ENCODE peak calls at places on chromosomes 13 and 19, in ten cellular contexts. One of them, this sample, is unnamed.

GRCh38 chr19:4474504-4475136 is 2.5 kb downstream of the HDGFL2 start:
- DNase-seq in ACHN: no peak
- DNase-seq in stimulated activated naive B cell treated with anti-CD40 and anti-IgM and Interleukin-4, amounts not matched to agents 10 μg/mL and 1 μg/mL and 100 μg/mL, for 72 hours: no peak
- DNase-seq in uterus: no peak
- DNase-seq in neural progenitor cell: peak
- DNase-seq in T-cell: no peak
- DNase-seq in fibroblast of mammary gland: peak
- DNase-seq in mammary epithelial cell: peak
- DNase-seq in stimulated activated CD4-positive, alpha-beta T cell treated with anti-CD3 and anti-CD28 coated beads, Interleukin-1b, Interleukin-23, amount 100 ng/mL, for 1 hour: no peak
- DNase-seq in hepatocyte: peak
- DNase-seq in this sample: peak

GRCh38 chr13:99506632-99507031 is 5.4 kb downstream of the TM9SF2 start:
- DNase-seq in ACHN: no peak
- DNase-seq in mammary epithelial cell: no peak
- DNase-seq in T-cell: no peak
- DNase-seq in neural progenitor cell: no peak
- DNase-seq in uterus: no peak
- DNase-seq in hepatocyte: no peak
- DNase-seq in stimulated activated CD4-positive, alpha-beta T cell treated with anti-CD3 and anti-CD28 coated beads, Interleukin-1b, Interleukin-23, amount 100 ng/mL, for 1 hour: no peak
- DNase-seq in stimulated activated naive B cell treated with anti-CD40 and anti-IgM and Interleukin-4, amounts not matched to agents 10 μg/mL and 1 μg/mL and 100 μg/mL, for 72 hours: no peak
- DNase-seq in fibroblast of mammary gland: no peak
- DNase-seq in this sample: no peak

GRCh38 chr13:100245099-100245498 is 156.2 kb downstream of the PCCA start:
- DNase-seq in stimulated activated naive B cell treated with anti-CD40 and anti-IgM and Interleukin-4, amounts not matched to agents 10 μg/mL and 1 μg/mL and 100 μg/mL, for 72 hours: no peak
- DNase-seq in T-cell: no peak
- DNase-seq in neural progenitor cell: no peak
- DNase-seq in stimulated activated CD4-positive, alpha-beta T cell treated with anti-CD3 and anti-CD28 coated beads, Interleukin-1b, Interleukin-23, amount 100 ng/mL, for 1 hour: no peak
- DNase-seq in mammary epithelial cell: no peak
- DNase-seq in uterus: no peak
- DNase-seq in hepatocyte: no peak
- DNase-seq in ACHN: no peak
- DNase-seq in fibroblast of mammary gland: no peak
- DNase-seq in this sample: no peak

GRCh38 chr19:52114691-52115090 is 19.1 kb upstream of the ZNF841 start:
- DNase-seq in hepatocyte: no peak
- DNase-seq in uterus: no peak
- DNase-seq in neural progenitor cell: no peak
- DNase-seq in T-cell: no peak
- DNase-seq in fibroblast of mammary gland: no peak
- DNase-seq in stimulated activated naive B cell treated with anti-CD40 and anti-IgM and Interleukin-4, amounts not matched to agents 10 μg/mL and 1 μg/mL and 100 μg/mL, for 72 hours: no peak
- DNase-seq in mammary epithelial cell: no peak
- DNase-seq in ACHN: no peak
- DNase-seq in stimulated activated CD4-positive, alpha-beta T cell treated with anti-CD3 and anti-CD28 coated beads, Interleukin-1b, Interleukin-23, amount 100 ng/mL, for 1 hour: no peak
- DNase-seq in this sample: no peak

GRCh38 chr19:31659897-31660210 is 310.6 kb upstream of the TSHZ3 start:
- DNase-seq in ACHN: no peak
- DNase-seq in T-cell: no peak
- DNase-seq in uterus: no peak
- DNase-seq in stimulated activated naive B cell treated with anti-CD40 and anti-IgM and Interleukin-4, amounts not matched to agents 10 μg/mL and 1 μg/mL and 100 μg/mL, for 72 hours: no peak
- DNase-seq in neural progenitor cell: no peak
- DNase-seq in stimulated activated CD4-positive, alpha-beta T cell treated with anti-CD3 and anti-CD28 coated beads, Interleukin-1b, Interleukin-23, amount 100 ng/mL, for 1 hour: no peak
- DNase-seq in mammary epithelial cell: peak
- DNase-seq in fibroblast of mammary gland: no peak
- DNase-seq in hepatocyte: no peak
- DNase-seq in this sample: no peak

GRCh38 chr13:47415048-47415447 is 518.2 kb upstream of the HTR2A start:
- DNase-seq in stimulated activated naive B cell treated with anti-CD40 and anti-IgM and Interleukin-4, amounts not matched to agents 10 μg/mL and 1 μg/mL and 100 μg/mL, for 72 hours: no peak
- DNase-seq in hepatocyte: no peak
- DNase-seq in fibroblast of mammary gland: no peak
- DNase-seq in ACHN: no peak
- DNase-seq in uterus: no peak
- DNase-seq in neural progenitor cell: no peak
- DNase-seq in T-cell: no peak
- DNase-seq in stimulated activated CD4-positive, alpha-beta T cell treated with anti-CD3 and anti-CD28 coated beads, Interleukin-1b, Interleukin-23, amount 100 ng/mL, for 1 hour: no peak
- DNase-seq in mammary epithelial cell: peak
- DNase-seq in this sample: no peak

GRCh38 chr13:96816874-96817273 is 177.4 kb downstream of the OXGR1 start:
- DNase-seq in uterus: no peak
- DNase-seq in T-cell: no peak
- DNase-seq in mammary epithelial cell: no peak
- DNase-seq in stimulated activated naive B cell treated with anti-CD40 and anti-IgM and Interleukin-4, amounts not matched to agents 10 μg/mL and 1 μg/mL and 100 μg/mL, for 72 hours: no peak
- DNase-seq in neural progenitor cell: peak
- DNase-seq in fibroblast of mammary gland: no peak
- DNase-seq in stimulated activated CD4-positive, alpha-beta T cell treated with anti-CD3 and anti-CD28 coated beads, Interleukin-1b, Interleukin-23, amount 100 ng/mL, for 1 hour: no peak
- DNase-seq in hepatocyte: no peak
- DNase-seq in ACHN: no peak
- DNase-seq in this sample: no peak

GRCh38 chr13:113926951-113927660 is 46.8 kb downstream of the C13orf46 start:
- DNase-seq in fibroblast of mammary gland: no peak
- DNase-seq in hepatocyte: no peak
- DNase-seq in T-cell: no peak
- DNase-seq in stimulated activated CD4-positive, alpha-beta T cell treated with anti-CD3 and anti-CD28 coated beads, Interleukin-1b, Interleukin-23, amount 100 ng/mL, for 1 hour: no peak
- DNase-seq in ACHN: no peak
- DNase-seq in mammary epithelial cell: no peak
- DNase-seq in stimulated activated naive B cell treated with anti-CD40 and anti-IgM and Interleukin-4, amounts not matched to agents 10 μg/mL and 1 μg/mL and 100 μg/mL, for 72 hours: no peak
- DNase-seq in neural progenitor cell: no peak
- DNase-seq in uterus: no peak
- DNase-seq in this sample: no peak

GRCh38 chr19:1070931-1071791 is 4.2 kb downstream of the ARHGAP45 start:
- DNase-seq in ACHN: no peak
- DNase-seq in stimulated activated naive B cell treated with anti-CD40 and anti-IgM and Interleukin-4, amounts not matched to agents 10 μg/mL and 1 μg/mL and 100 μg/mL, for 72 hours: no peak
- DNase-seq in hepatocyte: no peak
- DNase-seq in fibroblast of mammary gland: no peak
- DNase-seq in stimulated activated CD4-positive, alpha-beta T cell treated with anti-CD3 and anti-CD28 coated beads, Interleukin-1b, Interleukin-23, amount 100 ng/mL, for 1 hour: no peak
- DNase-seq in neural progenitor cell: peak
- DNase-seq in mammary epithelial cell: no peak
- DNase-seq in uterus: no peak
- DNase-seq in T-cell: no peak
- DNase-seq in this sample: no peak

GRCh38 chr13:102724923-102725322 is 30.1 kb upstream of the METTL21C start:
- DNase-seq in neural progenitor cell: no peak
- DNase-seq in stimulated activated CD4-positive, alpha-beta T cell treated with anti-CD3 and anti-CD28 coated beads, Interleukin-1b, Interleukin-23, amount 100 ng/mL, for 1 hour: no peak
- DNase-seq in uterus: no peak
- DNase-seq in ACHN: peak
- DNase-seq in fibroblast of mammary gland: peak
- DNase-seq in T-cell: no peak
- DNase-seq in hepatocyte: peak
- DNase-seq in stimulated activated naive B cell treated with anti-CD40 and anti-IgM and Interleukin-4, amounts not matched to agents 10 μg/mL and 1 μg/mL and 100 μg/mL, for 72 hours: no peak
- DNase-seq in mammary epithelial cell: peak
- DNase-seq in this sample: no peak

GRCh38 chr13:21360463-21360862 is 98.6 kb downstream of the ZDHHC20 start:
- DNase-seq in uterus: no peak
- DNase-seq in mammary epithelial cell: no peak
- DNase-seq in hepatocyte: no peak
- DNase-seq in neural progenitor cell: no peak
- DNase-seq in stimulated activated naive B cell treated with anti-CD40 and anti-IgM and Interleukin-4, amounts not matched to agents 10 μg/mL and 1 μg/mL and 100 μg/mL, for 72 hours: no peak
- DNase-seq in ACHN: no peak
- DNase-seq in stimulated activated CD4-positive, alpha-beta T cell treated with anti-CD3 and anti-CD28 coated beads, Interleukin-1b, Interleukin-23, amount 100 ng/mL, for 1 hour: no peak
- DNase-seq in fibroblast of mammary gland: no peak
- DNase-seq in T-cell: no peak
- DNase-seq in this sample: no peak

GRCh38 chr13:98977568-98978270 is at the start of gene DOCK9:
- DNase-seq in hepatocyte: peak
- DNase-seq in stimulated activated naive B cell treated with anti-CD40 and anti-IgM and Interleukin-4, amounts not matched to agents 10 μg/mL and 1 μg/mL and 100 μg/mL, for 72 hours: no peak
- DNase-seq in fibroblast of mammary gland: peak
- DNase-seq in stimulated activated CD4-positive, alpha-beta T cell treated with anti-CD3 and anti-CD28 coated beads, Interleukin-1b, Interleukin-23, amount 100 ng/mL, for 1 hour: no peak
- DNase-seq in uterus: peak
- DNase-seq in neural progenitor cell: peak
- DNase-seq in mammary epithelial cell: peak
- DNase-seq in T-cell: no peak
- DNase-seq in ACHN: peak
- DNase-seq in this sample: no peak

GRCh38 chr13:87280139-87280538 is 391.0 kb upstream of the SLITRK5 start:
- DNase-seq in uterus: no peak
- DNase-seq in ACHN: no peak
- DNase-seq in fibroblast of mammary gland: no peak
- DNase-seq in T-cell: no peak
- DNase-seq in mammary epithelial cell: no peak
- DNase-seq in hepatocyte: no peak
- DNase-seq in neural progenitor cell: no peak
- DNase-seq in stimulated activated naive B cell treated with anti-CD40 and anti-IgM and Interleukin-4, amounts not matched to agents 10 μg/mL and 1 μg/mL and 100 μg/mL, for 72 hours: no peak
- DNase-seq in stimulated activated CD4-positive, alpha-beta T cell treated with anti-CD3 and anti-CD28 coated beads, Interleukin-1b, Interleukin-23, amount 100 ng/mL, for 1 hour: no peak
- DNase-seq in this sample: no peak

GRCh38 chr13:62432906-62433305 is 1017.3 kb upstream of the PCDH20 start:
- DNase-seq in stimulated activated naive B cell treated with anti-CD40 and anti-IgM and Interleukin-4, amounts not matched to agents 10 μg/mL and 1 μg/mL and 100 μg/mL, for 72 hours: no peak
- DNase-seq in fibroblast of mammary gland: no peak
- DNase-seq in uterus: no peak
- DNase-seq in T-cell: no peak
- DNase-seq in mammary epithelial cell: no peak
- DNase-seq in neural progenitor cell: no peak
- DNase-seq in stimulated activated CD4-positive, alpha-beta T cell treated with anti-CD3 and anti-CD28 coated beads, Interleukin-1b, Interleukin-23, amount 100 ng/mL, for 1 hour: no peak
- DNase-seq in ACHN: no peak
- DNase-seq in hepatocyte: no peak
- DNase-seq in this sample: no peak

GRCh38 chr19:35739275-35740107 is 2.8 kb downstream of the IGFLR1 start:
- DNase-seq in stimulated activated naive B cell treated with anti-CD40 and anti-IgM and Interleukin-4, amounts not matched to agents 10 μg/mL and 1 μg/mL and 100 μg/mL, for 72 hours: no peak
- DNase-seq in mammary epithelial cell: no peak
- DNase-seq in ACHN: no peak
- DNase-seq in stimulated activated CD4-positive, alpha-beta T cell treated with anti-CD3 and anti-CD28 coated beads, Interleukin-1b, Interleukin-23, amount 100 ng/mL, for 1 hour: no peak
- DNase-seq in hepatocyte: no peak
- DNase-seq in uterus: no peak
- DNase-seq in T-cell: no peak
- DNase-seq in neural progenitor cell: no peak
- DNase-seq in fibroblast of mammary gland: no peak
- DNase-seq in this sample: no peak

GRCh38 chr19:38183227-38183914 is 40.7 kb downstream of the DPF1 start:
- DNase-seq in ACHN: no peak
- DNase-seq in stimulated activated naive B cell treated with anti-CD40 and anti-IgM and Interleukin-4, amounts not matched to agents 10 μg/mL and 1 μg/mL and 100 μg/mL, for 72 hours: no peak
- DNase-seq in hepatocyte: no peak
- DNase-seq in mammary epithelial cell: no peak
- DNase-seq in T-cell: no peak
- DNase-seq in neural progenitor cell: peak
- DNase-seq in fibroblast of mammary gland: peak
- DNase-seq in uterus: peak
- DNase-seq in stimulated activated CD4-positive, alpha-beta T cell treated with anti-CD3 and anti-CD28 coated beads, Interleukin-1b, Interleukin-23, amount 100 ng/mL, for 1 hour: no peak
- DNase-seq in this sample: no peak

GRCh38 chr13:111202745-111203144 is 87.6 kb downstream of the ARHGEF7 start:
- DNase-seq in hepatocyte: peak
- DNase-seq in T-cell: peak
- DNase-seq in stimulated activated CD4-positive, alpha-beta T cell treated with anti-CD3 and anti-CD28 coated beads, Interleukin-1b, Interleukin-23, amount 100 ng/mL, for 1 hour: no peak
- DNase-seq in uterus: peak
- DNase-seq in stimulated activated naive B cell treated with anti-CD40 and anti-IgM and Interleukin-4, amounts not matched to agents 10 μg/mL and 1 μg/mL and 100 μg/mL, for 72 hours: no peak
- DNase-seq in fibroblast of mammary gland: peak
- DNase-seq in mammary epithelial cell: no peak
- DNase-seq in neural progenitor cell: no peak
- DNase-seq in ACHN: peak
- DNase-seq in this sample: peak

GRCh38 chr13:99916366-99917103 is 55.0 kb downstream of the ZIC5 start:
- DNase-seq in stimulated activated naive B cell treated with anti-CD40 and anti-IgM and Interleukin-4, amounts not matched to agents 10 μg/mL and 1 μg/mL and 100 μg/mL, for 72 hours: no peak
- DNase-seq in ACHN: peak
- DNase-seq in mammary epithelial cell: peak
- DNase-seq in stimulated activated CD4-positive, alpha-beta T cell treated with anti-CD3 and anti-CD28 coated beads, Interleukin-1b, Interleukin-23, amount 100 ng/mL, for 1 hour: no peak
- DNase-seq in hepatocyte: peak
- DNase-seq in fibroblast of mammary gland: peak
- DNase-seq in T-cell: no peak
- DNase-seq in neural progenitor cell: peak
- DNase-seq in uterus: no peak
- DNase-seq in this sample: peak

GRCh38 chr19:53994811-53995210 is 3.4 kb downstream of the CACNG6 start:
- DNase-seq in fibroblast of mammary gland: peak
- DNase-seq in neural progenitor cell: no peak
- DNase-seq in T-cell: no peak
- DNase-seq in stimulated activated naive B cell treated with anti-CD40 and anti-IgM and Interleukin-4, amounts not matched to agents 10 μg/mL and 1 μg/mL and 100 μg/mL, for 72 hours: no peak
- DNase-seq in stimulated activated CD4-positive, alpha-beta T cell treated with anti-CD3 and anti-CD28 coated beads, Interleukin-1b, Interleukin-23, amount 100 ng/mL, for 1 hour: no peak
- DNase-seq in hepatocyte: no peak
- DNase-seq in mammary epithelial cell: no peak
- DNase-seq in ACHN: no peak
- DNase-seq in uterus: no peak
- DNase-seq in this sample: no peak

GRCh38 chr19:2273356-2274184 is 8.4 kb downstream of the PEAK3 start:
- DNase-seq in uterus: peak
- DNase-seq in ACHN: peak
- DNase-seq in fibroblast of mammary gland: peak
- DNase-seq in T-cell: peak
- DNase-seq in neural progenitor cell: peak
- DNase-seq in hepatocyte: peak
- DNase-seq in stimulated activated naive B cell treated with anti-CD40 and anti-IgM and Interleukin-4, amounts not matched to agents 10 μg/mL and 1 μg/mL and 100 μg/mL, for 72 hours: peak
- DNase-seq in mammary epithelial cell: peak
- DNase-seq in stimulated activated CD4-positive, alpha-beta T cell treated with anti-CD3 and anti-CD28 coated beads, Interleukin-1b, Interleukin-23, amount 100 ng/mL, for 1 hour: peak
- DNase-seq in this sample: no peak

GRCh38 chr19:35318679-35319448 is 10.1 kb upstream of the CD22 start:
- DNase-seq in hepatocyte: no peak
- DNase-seq in neural progenitor cell: no peak
- DNase-seq in stimulated activated naive B cell treated with anti-CD40 and anti-IgM and Interleukin-4, amounts not matched to agents 10 μg/mL and 1 μg/mL and 100 μg/mL, for 72 hours: no peak
- DNase-seq in stimulated activated CD4-positive, alpha-beta T cell treated with anti-CD3 and anti-CD28 coated beads, Interleukin-1b, Interleukin-23, amount 100 ng/mL, for 1 hour: no peak
- DNase-seq in T-cell: no peak
- DNase-seq in fibroblast of mammary gland: peak
- DNase-seq in mammary epithelial cell: peak
- DNase-seq in ACHN: no peak
- DNase-seq in uterus: peak
- DNase-seq in this sample: no peak

GRCh38 chr13:58300974-58301681 is 669.6 kb downstream of the PCDH17 start:
- DNase-seq in T-cell: no peak
- DNase-seq in hepatocyte: no peak
- DNase-seq in fibroblast of mammary gland: no peak
- DNase-seq in uterus: no peak
- DNase-seq in stimulated activated CD4-positive, alpha-beta T cell treated with anti-CD3 and anti-CD28 coated beads, Interleukin-1b, Interleukin-23, amount 100 ng/mL, for 1 hour: no peak
- DNase-seq in neural progenitor cell: peak
- DNase-seq in stimulated activated naive B cell treated with anti-CD40 and anti-IgM and Interleukin-4, amounts not matched to agents 10 μg/mL and 1 μg/mL and 100 μg/mL, for 72 hours: no peak
- DNase-seq in mammary epithelial cell: no peak
- DNase-seq in ACHN: no peak
- DNase-seq in this sample: no peak

GRCh38 chr13:89383891-89384290 is 1712.7 kb downstream of the SLITRK5 start:
- DNase-seq in hepatocyte: no peak
- DNase-seq in stimulated activated naive B cell treated with anti-CD40 and anti-IgM and Interleukin-4, amounts not matched to agents 10 μg/mL and 1 μg/mL and 100 μg/mL, for 72 hours: no peak
- DNase-seq in T-cell: no peak
- DNase-seq in ACHN: no peak
- DNase-seq in stimulated activated CD4-positive, alpha-beta T cell treated with anti-CD3 and anti-CD28 coated beads, Interleukin-1b, Interleukin-23, amount 100 ng/mL, for 1 hour: no peak
- DNase-seq in mammary epithelial cell: no peak
- DNase-seq in fibroblast of mammary gland: no peak
- DNase-seq in uterus: no peak
- DNase-seq in neural progenitor cell: no peak
- DNase-seq in this sample: no peak

GRCh38 chr19:30718728-30719127 is 346.5 kb downstream of the ZNF536 start:
- DNase-seq in fibroblast of mammary gland: no peak
- DNase-seq in stimulated activated CD4-positive, alpha-beta T cell treated with anti-CD3 and anti-CD28 coated beads, Interleukin-1b, Interleukin-23, amount 100 ng/mL, for 1 hour: no peak
- DNase-seq in ACHN: no peak
- DNase-seq in uterus: no peak
- DNase-seq in hepatocyte: no peak
- DNase-seq in T-cell: no peak
- DNase-seq in mammary epithelial cell: no peak
- DNase-seq in stimulated activated naive B cell treated with anti-CD40 and anti-IgM and Interleukin-4, amounts not matched to agents 10 μg/mL and 1 μg/mL and 100 μg/mL, for 72 hours: no peak
- DNase-seq in neural progenitor cell: no peak
- DNase-seq in this sample: no peak

GRCh38 chr19:54803410-54803809 is at the start of gene KIR2DL4:
- DNase-seq in ACHN: no peak
- DNase-seq in mammary epithelial cell: no peak
- DNase-seq in neural progenitor cell: no peak
- DNase-seq in stimulated activated naive B cell treated with anti-CD40 and anti-IgM and Interleukin-4, amounts not matched to agents 10 μg/mL and 1 μg/mL and 100 μg/mL, for 72 hours: no peak
- DNase-seq in hepatocyte: no peak
- DNase-seq in uterus: no peak
- DNase-seq in stimulated activated CD4-positive, alpha-beta T cell treated with anti-CD3 and anti-CD28 coated beads, Interleukin-1b, Interleukin-23, amount 100 ng/mL, for 1 hour: no peak
- DNase-seq in T-cell: no peak
- DNase-seq in fibroblast of mammary gland: no peak
- DNase-seq in this sample: no peak

GRCh38 chr13:48585456-48585840 is 52.6 kb upstream of the RCBTB2 start:
- DNase-seq in ACHN: no peak
- DNase-seq in neural progenitor cell: peak
- DNase-seq in mammary epithelial cell: peak
- DNase-seq in fibroblast of mammary gland: peak
- DNase-seq in stimulated activated naive B cell treated with anti-CD40 and anti-IgM and Interleukin-4, amounts not matched to agents 10 μg/mL and 1 μg/mL and 100 μg/mL, for 72 hours: no peak
- DNase-seq in hepatocyte: no peak
- DNase-seq in T-cell: no peak
- DNase-seq in stimulated activated CD4-positive, alpha-beta T cell treated with anti-CD3 and anti-CD28 coated beads, Interleukin-1b, Interleukin-23, amount 100 ng/mL, for 1 hour: no peak
- DNase-seq in uterus: peak
- DNase-seq in this sample: no peak

GRCh38 chr19:5953680-5954213 is 24.2 kb downstream of the RANBP3 start:
- DNase-seq in neural progenitor cell: no peak
- DNase-seq in fibroblast of mammary gland: no peak
- DNase-seq in uterus: no peak
- DNase-seq in mammary epithelial cell: peak
- DNase-seq in T-cell: no peak
- DNase-seq in hepatocyte: no peak
- DNase-seq in stimulated activated naive B cell treated with anti-CD40 and anti-IgM and Interleukin-4, amounts not matched to agents 10 μg/mL and 1 μg/mL and 100 μg/mL, for 72 hours: no peak
- DNase-seq in ACHN: no peak
- DNase-seq in stimulated activated CD4-positive, alpha-beta T cell treated with anti-CD3 and anti-CD28 coated beads, Interleukin-1b, Interleukin-23, amount 100 ng/mL, for 1 hour: no peak
- DNase-seq in this sample: no peak

GRCh38 chr13:67048084-67048792 is 181.9 kb downstream of the PCDH9 start:
- DNase-seq in mammary epithelial cell: peak
- DNase-seq in stimulated activated CD4-positive, alpha-beta T cell treated with anti-CD3 and anti-CD28 coated beads, Interleukin-1b, Interleukin-23, amount 100 ng/mL, for 1 hour: no peak
- DNase-seq in neural progenitor cell: peak
- DNase-seq in T-cell: no peak
- DNase-seq in ACHN: no peak
- DNase-seq in stimulated activated naive B cell treated with anti-CD40 and anti-IgM and Interleukin-4, amounts not matched to agents 10 μg/mL and 1 μg/mL and 100 μg/mL, for 72 hours: peak
- DNase-seq in fibroblast of mammary gland: peak
- DNase-seq in uterus: no peak
- DNase-seq in hepatocyte: peak
- DNase-seq in this sample: no peak